ENCODE peak calls at places on chromosomes 1 and 21, in ten cellular contexts. V is naive thymus-derived CD4-positive, alpha-beta T cell; P is IMR-90; U is psoas muscle; R is astrocyte of the spinal cord; H is ascending aorta; A is HFF-Myc; Z is heart right ventricle; W is PC-9; D is neuronal stem cell. Y is an unnamed sample.

GRCh38 chr1:172486805-172487454 is 43.1 kb upstream of the PIGC start:
- DNase-seq in W (no peak), R (no peak), V (no peak), H (no peak), Z (no peak), P (no peak), U (no peak), D (no peak), A (no peak), Y (no peak)

GRCh38 chr1:232547938-232548484 is 81.9 kb downstream of the SIPA1L2 start:
- DNase-seq in W (no peak), V (no peak), H (no peak), D (no peak), A (no peak), P (peak; percentile 22), R (no peak), Z (no peak), U (no peak), Y (no peak)

GRCh38 chr1:223834660-223835263 is 11.0 kb downstream of the TP53BP2 start:
- DNase-seq in Z (no peak), D (no peak), A (no peak), V (no peak), H (no peak), U (no peak), R (peak; percentile 71), P (peak; percentile 95), W (no peak), Y (peak; percentile 33)

GRCh38 chr1:208105756-208106155 is 138.4 kb downstream of the PLXNA2 start:
- DNase-seq in D (no peak), W (no peak), Z (no peak), A (no peak), V (no peak), U (no peak), H (no peak), R (no peak), P (no peak), Y (no peak)

GRCh38 chr1:156090822-156091188 is 8.5 kb upstream of the MEX3A start:
- DNase-seq in H (peak; percentile 89), A (no peak), Z (peak; percentile 82), D (peak; percentile 83), V (peak; percentile 86), P (peak; percentile 71), R (peak; percentile 79), W (peak; percentile 84), U (peak; percentile 85), Y (peak; percentile 74)

GRCh38 chr1:117826551-117827078 is 102.8 kb downstream of the GDAP2 start:
- DNase-seq in W (peak; percentile 47), V (no peak), U (peak; percentile 44), P (peak; percentile 96), H (no peak), R (peak; percentile 83), Z (no peak), A (peak; percentile 92), D (no peak), Y (peak; percentile 87)

GRCh38 chr1:33430751-33431593 is at the start of gene PHC2:
- DNase-seq in Z (peak; percentile 98), R (peak; percentile 97), D (peak; percentile 91), A (peak; percentile 87), W (peak; percentile 97), H (peak; percentile 99), V (peak; percentile 82), P (peak; percentile 94), U (peak; percentile 97), Y (peak; percentile 96)

GRCh38 chr1:117754061-117754969 is 148.5 kb downstream of the TENT5C start:
- DNase-seq in W (peak; percentile 65), D (peak; percentile 59), Z (peak; percentile 65), U (peak; percentile 29), P (peak; percentile 59), R (peak; percentile 58), H (peak; percentile 78), V (peak; percentile 39), A (no peak), Y (peak; percentile 53)

GRCh38 chr1:212816567-212817278 is 25.0 kb downstream of the TATDN3 start:
- DNase-seq in D (no peak), U (no peak), R (no peak), H (no peak), P (peak; percentile 5), Z (no peak), A (no peak), V (no peak), W (no peak), Y (no peak)

GRCh38 chr21:45365608-45366241 is 39.2 kb upstream of the COL18A1 start:
- DNase-seq in R (peak; percentile 73), H (no peak), U (no peak), P (peak; percentile 68), W (peak; percentile 63), A (no peak), V (no peak), D (no peak), Z (no peak), Y (peak; percentile 36)

GRCh38 chr1:108830119-108831008 is 26.5 kb downstream of the AKNAD1 start:
- DNase-seq in R (peak; percentile 95), V (no peak), W (peak; percentile 79), D (no peak), Z (peak; percentile 62), P (peak; percentile 99), A (peak; percentile 96), U (peak; percentile 90), H (peak; percentile 91), Y (peak; percentile 100)

GRCh38 chr1:214422137-214422671 is 129.2 kb downstream of the PTPN14 start:
- DNase-seq in V (no peak), P (peak; percentile 94), R (peak; percentile 77), W (no peak), D (no peak), H (no peak), A (no peak), U (no peak), Z (no peak), Y (peak; percentile 75)

GRCh38 chr1:1177452-1178206 is 3.9 kb downstream of the TTLL10 start:
- DNase-seq in D (no peak), V (no peak), W (no peak), Z (no peak), P (no peak), H (no peak), A (no peak), R (no peak), U (peak; percentile 7), Y (no peak)

GRCh38 chr1:31396633-31397351 is 16.2 kb upstream of the SERINC2 start:
- DNase-seq in H (no peak), V (no peak), W (no peak), R (no peak), U (no peak), P (peak; percentile 90), A (peak; percentile 94), D (no peak), Z (no peak), Y (peak; percentile 82)

GRCh38 chr1:201136696-201137392 is 9.9 kb upstream of the ASCL5 start:
- DNase-seq in Z (no peak), P (no peak), A (no peak), W (no peak), U (no peak), R (no peak), H (no peak), D (no peak), V (no peak), Y (no peak)

GRCh38 chr1:174324939-174325338 is 122.8 kb upstream of the GPR52 start:
- DNase-seq in P (no peak), R (no peak), W (no peak), U (no peak), D (no peak), V (no peak), Z (no peak), H (no peak), A (no peak), Y (no peak)

GRCh38 chr1:30879940-30880339 is 28.6 kb downstream of the SDC3 start:
- DNase-seq in V (no peak), H (no peak), D (no peak), A (no peak), Z (no peak), W (no peak), U (no peak), P (no peak), R (no peak), Y (no peak)

GRCh38 chr1:47917696-47918095 is 79.5 kb downstream of the TRABD2B start:
- DNase-seq in H (no peak), P (no peak), A (no peak), V (no peak), Z (no peak), D (no peak), W (no peak), R (no peak), U (no peak), Y (no peak)

GRCh38 chr1:203300441-203301330 is 4.6 kb upstream of the BTG2 start:
- DNase-seq in V (no peak), U (no peak), D (no peak), H (no peak), R (no peak), P (no peak), A (no peak), Z (no peak), W (no peak), Y (no peak)
- H3K4me3 ChIP-seq in V (no peak overlapping the region), U (no peak overlapping the region), D (no peak overlapping the region), H (no peak overlapping the region), R (no peak overlapping the region), P (no peak overlapping the region), A (no peak overlapping the region), Z (no peak overlapping the region), W (no peak overlapping the region), Y (no peak overlapping the region)

GRCh38 chr1:237867380-237867888 is 23.3 kb downstream of the ZP4 start:
- DNase-seq in D (peak; percentile 29), A (no peak), Z (no peak), W (no peak), P (no peak), U (no peak), H (no peak), R (no peak), V (no peak), Y (no peak)
- H3K4me3 ChIP-seq in D (no peak overlapping the region), A (no peak overlapping the region), Z (no peak overlapping the region), W (no peak overlapping the region), P (no peak overlapping the region), U (no peak overlapping the region), H (no peak overlapping the region), R (no peak overlapping the region), V (no peak overlapping the region), Y (no peak overlapping the region)

GRCh38 chr1:16017461-16018303 is at the start of gene HSPB7:
- DNase-seq in P (peak; percentile 52), R (peak; percentile 30), D (no peak), Z (peak; percentile 90), U (peak; percentile 93), V (no peak), A (no peak), H (peak; percentile 95), W (no peak), Y (peak; percentile 88)
- H3K4me3 ChIP-seq in P (no peak within 1 kb of the TSS), R (no peak within 1 kb of the TSS), D (no peak within 1 kb of the TSS), Z (peak within 1 kb of the TSS; percentile 66), U (peak within 1 kb of the TSS; percentile 84), V (no peak within 1 kb of the TSS), A (no peak within 1 kb of the TSS), H (peak within 1 kb of the TSS; percentile 51), W (no peak within 1 kb of the TSS), Y (peak within 1 kb of the TSS; percentile 28)

DNA sequence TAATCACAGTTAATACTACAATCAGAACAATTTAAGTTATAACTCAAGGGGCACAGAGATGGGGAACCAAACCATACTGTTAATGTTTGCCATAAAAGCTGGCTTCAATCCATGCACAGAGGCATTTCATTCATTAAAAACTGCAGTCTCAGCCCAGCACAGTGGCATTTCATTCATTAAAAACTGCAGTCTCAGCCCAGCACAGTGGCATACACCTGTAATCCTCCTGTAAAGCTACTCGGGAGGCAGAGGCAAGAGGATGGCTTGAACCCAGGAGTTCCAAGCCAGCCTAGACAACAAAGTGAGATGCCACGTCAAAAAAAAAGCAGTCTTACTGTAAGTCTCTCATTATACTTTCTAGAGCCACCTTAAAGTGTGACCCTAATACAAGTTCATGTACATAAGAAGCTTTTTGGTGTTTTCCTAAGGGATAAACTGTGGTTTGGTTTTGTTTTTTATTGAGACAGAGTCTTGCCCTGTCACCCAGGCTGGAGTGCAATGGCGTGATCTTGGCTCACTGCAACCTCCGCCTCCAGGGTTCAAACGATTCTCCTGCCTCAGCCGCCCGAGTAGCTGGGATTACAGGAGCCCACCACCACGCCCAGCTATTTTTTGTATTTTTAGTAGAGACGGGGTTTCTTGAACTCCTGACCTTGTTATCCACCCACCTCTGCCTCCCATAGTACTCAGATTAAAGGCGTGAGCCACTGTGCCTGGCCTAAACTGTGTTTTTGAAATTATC is 29.0 kb downstream of the ARID4B start:
- DNase-seq in R (no peak), A (no peak), H (no peak), U (no peak), P (no peak), D (no peak), W (no peak), Z (no peak), V (no peak), Y (no peak)
- H3K4me3 ChIP-seq in R (no peak overlapping the region), A (no peak overlapping the region), H (no peak overlapping the region), U (no peak overlapping the region), P (no peak overlapping the region), D (no peak overlapping the region), W (no peak overlapping the region), Z (no peak overlapping the region), V (peak overlapping the region; percentile 16), Y (no peak overlapping the region)